ENCODE peak calls at places on chromosomes 7 and 10, in nine cellular contexts. M is OCI-LY7, H is PC-3, N is hepatocyte, T is SK-N-SH, E is GM23248, Z is MM.1S, V is neural progenitor cell, P is HCT116. K is an unnamed sample.

GRCh38 chr10:19549503-19549902 is 266.7 kb upstream of the PLXDC2 start:
- DNase-seq in T (no peak), M (no peak), Z (no peak), V (no peak), H (peak), N (no peak), E (no peak), P (no peak), K (no peak)

GRCh38 chr10:124165827-124166226 is 72.4 kb upstream of the CHST15 start:
- DNase-seq in T (no peak), V (no peak), H (no peak), Z (no peak), P (no peak), M (no peak), N (no peak), E (no peak), K (no peak)

GRCh38 chr7:29454899-29455451 is 108.7 kb upstream of the PRR15 start:
- DNase-seq in E (no peak), N (no peak), Z (no peak), T (no peak), V (no peak), P (no peak), H (peak), M (no peak), K (no peak)

GRCh38 chr10:3178070-3178469 is 5.5 kb upstream of the PITRM1 start:
- DNase-seq in T (no peak), P (no peak), Z (no peak), H (no peak), E (no peak), N (no peak), V (no peak), M (no peak), K (no peak)

GRCh38 chr7:134083766-134084487 is 43.2 kb upstream of the LRGUK start:
- DNase-seq in T (no peak), V (no peak), Z (no peak), N (peak), M (no peak), E (peak), H (peak), P (no peak), K (no peak)

GRCh38 chr10:76572021-76572420 is 1065.6 kb downstream of the KCNMA1 start:
- DNase-seq in E (no peak), V (no peak), N (no peak), M (no peak), T (no peak), P (no peak), H (no peak), Z (no peak), K (no peak)

GRCh38 chr7:151179946-151180345 is 7.1 kb downstream of the ASB10 start:
- DNase-seq in N (no peak), V (no peak), Z (no peak), P (no peak), E (no peak), M (no peak), T (peak), H (no peak), K (no peak)

GRCh38 chr7:66221442-66221841 is 16.3 kb downstream of the TPST1 start:
- DNase-seq in E (peak), V (no peak), M (no peak), P (no peak), T (no peak), H (no peak), Z (no peak), N (no peak), K (no peak)

GRCh38 chr10:13820591-13821377 is 234.0 kb downstream of the PRPF18 start:
- DNase-seq in N (no peak), V (peak), Z (no peak), M (peak), E (no peak), H (no peak), P (no peak), T (peak), K (no peak)

GRCh38 chr10:21648040-21648439 is 114.0 kb downstream of the MLLT10 start:
- DNase-seq in V (no peak), H (no peak), E (no peak), P (no peak), M (no peak), N (no peak), T (peak), Z (no peak), K (no peak)
- TF ChIP-seq EZH2phosphoT487 in V (no peak), H (no peak), E (no peak), P (no peak), M (no peak), N (no peak), T (no peak), Z (no peak), K (no peak)

GRCh38 chr7:107660381-107661080 is at the start of gene SLC26A4:
- DNase-seq in H (no peak), M (no peak), P (no peak), T (peak), N (peak), V (peak), E (peak), Z (no peak), K (peak)

GRCh38 chr7:107663196-107663595 is 2.6 kb downstream of the SLC26A4 start:
- DNase-seq in P (no peak), E (no peak), H (no peak), T (no peak), Z (no peak), N (no peak), V (no peak), M (no peak), K (peak)

GRCh38 chr7:107661865-107662379 is 1.3 kb downstream of the SLC26A4 start:
- DNase-seq in T (no peak), Z (no peak), V (peak), P (no peak), E (no peak), H (no peak), M (no peak), N (no peak), K (peak)

GRCh38 chr7:107659666-107660065 is 962 bp upstream of the SLC26A4 start:
- DNase-seq in M (no peak), T (no peak), V (no peak), P (peak), Z (no peak), E (peak), N (no peak), H (peak), K (no peak)

GRCh38 chr7:107661081-107661864 is 645 bp downstream of the SLC26A4 start:
- DNase-seq in H (peak), M (no peak), N (peak), T (peak), E (peak), V (peak), P (no peak), Z (no peak), K (peak)
- TF ChIP-seq EZH2phosphoT487 in H (no peak), M (no peak), N (no peak), T (no peak), E (no peak), V (peak), P (no peak), Z (no peak), K (no peak)

GRCh38 chr10:127433951-127434350 is 115.2 kb upstream of the NPS start:
- DNase-seq in P (no peak), H (no peak), N (no peak), Z (no peak), E (no peak), V (no peak), T (no peak), M (no peak), K (no peak)
- TF ChIP-seq EZH2phosphoT487 in P (no peak), H (no peak), N (no peak), Z (no peak), E (no peak), V (no peak), T (no peak), M (no peak), K (no peak)

DNA sequence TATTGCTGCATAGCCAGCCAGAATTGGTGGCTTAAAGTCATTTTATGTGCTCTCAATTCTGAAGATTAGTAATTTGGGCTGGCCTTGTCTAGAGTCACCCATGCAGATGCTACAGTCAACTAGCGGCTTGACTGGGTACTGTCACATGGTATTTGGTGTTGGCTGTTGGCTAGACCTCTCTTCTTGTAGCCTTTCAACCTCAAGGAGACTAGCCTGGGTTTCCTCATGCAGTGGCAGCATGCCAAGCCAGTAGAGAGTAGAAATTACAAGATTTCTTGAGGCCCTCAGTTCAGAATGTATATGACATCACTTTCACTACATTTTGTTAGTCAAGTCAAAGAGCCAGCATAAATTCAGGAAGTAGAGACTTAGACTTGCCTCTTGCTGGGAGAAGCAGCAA is 3.7 kb upstream of the ZNF800 start:
- DNase-seq in P (no peak), E (peak), N (no peak), Z (peak), V (peak), H (no peak), T (no peak), M (peak), K (peak)
- TF ChIP-seq EZH2phosphoT487 in P (no peak), E (no peak), N (no peak), Z (no peak), V (no peak), H (no peak), T (no peak), M (no peak), K (no peak)

DNA sequence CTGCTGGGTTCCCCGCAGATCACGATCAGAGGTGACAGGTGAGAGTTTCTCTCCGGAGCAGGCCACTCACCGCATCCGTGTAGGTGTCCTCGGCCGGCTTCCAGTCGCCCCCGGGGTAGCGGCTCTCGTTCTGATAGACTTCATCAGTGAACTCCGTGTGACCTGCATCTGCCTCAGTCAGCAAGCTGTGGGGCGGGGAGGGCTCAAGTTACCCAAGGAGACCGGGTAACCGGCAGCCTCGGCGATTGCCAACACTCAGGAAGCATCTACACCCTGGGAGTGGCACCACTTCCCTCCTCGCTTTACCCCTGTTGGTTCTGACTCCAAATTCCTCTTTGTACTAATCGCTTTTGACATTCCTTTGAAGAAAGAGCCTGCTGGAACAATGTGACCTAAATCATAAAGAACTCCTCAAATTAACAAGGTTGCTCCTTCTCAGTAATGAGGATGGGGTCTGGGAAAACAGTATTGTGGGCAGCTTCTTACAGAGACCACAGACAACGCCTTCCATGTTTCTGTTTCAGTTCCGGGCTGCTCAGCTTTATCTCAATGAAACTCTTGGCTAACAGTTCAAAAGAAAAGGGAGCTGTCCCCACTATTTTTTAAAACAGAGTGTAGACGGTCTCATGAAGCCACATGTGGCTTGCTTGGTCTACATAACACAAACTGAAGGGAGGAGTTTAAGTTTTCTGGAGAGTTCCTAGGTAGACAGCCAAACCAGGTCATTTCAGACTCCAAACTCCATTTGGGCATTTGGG is 118.1 kb downstream of the MYOF start:
- DNase-seq in P (no peak), Z (no peak), H (no peak), N (no peak), M (no peak), E (no peak), T (no peak), V (no peak), K (no peak)
- TF ChIP-seq EZH2phosphoT487 in P (no peak), Z (no peak), H (no peak), N (no peak), M (no peak), E (no peak), T (no peak), V (no peak), K (no peak)

GRCh38 chr10:50415292-50415691 is 164.0 kb upstream of the ASAH2 start:
- DNase-seq in M (no peak), V (no peak), P (no peak), T (no peak), Z (no peak), E (no peak), H (no peak), N (no peak), K (no peak)

GRCh38 chr10:50416181-50416824 is 165.0 kb upstream of the ASAH2 start:
- DNase-seq in T (peak), Z (no peak), M (peak), V (no peak), P (no peak), E (peak), H (no peak), N (no peak), K (no peak)

GRCh38 chr10:50417486-50417905 is 166.2 kb upstream of the ASAH2 start:
- DNase-seq in M (peak), Z (no peak), E (peak), V (no peak), P (no peak), H (no peak), N (no peak), T (peak), K (peak)

GRCh38 chr10:50417906-50418697 is 166.8 kb upstream of the ASAH2 start:
- DNase-seq in H (peak), E (peak), T (peak), N (peak), Z (no peak), V (peak), M (peak), P (peak), K (peak)

GRCh38 chr10:50416885-50417284 is 165.6 kb upstream of the ASAH2 start:
- DNase-seq in T (no peak), N (no peak), P (no peak), M (no peak), H (no peak), V (no peak), Z (no peak), E (peak), K (no peak)
- TF ChIP-seq EZH2phosphoT487 in T (no peak), N (no peak), P (no peak), M (no peak), H (no peak), V (no peak), Z (no peak), E (no peak), K (no peak)

DNA sequence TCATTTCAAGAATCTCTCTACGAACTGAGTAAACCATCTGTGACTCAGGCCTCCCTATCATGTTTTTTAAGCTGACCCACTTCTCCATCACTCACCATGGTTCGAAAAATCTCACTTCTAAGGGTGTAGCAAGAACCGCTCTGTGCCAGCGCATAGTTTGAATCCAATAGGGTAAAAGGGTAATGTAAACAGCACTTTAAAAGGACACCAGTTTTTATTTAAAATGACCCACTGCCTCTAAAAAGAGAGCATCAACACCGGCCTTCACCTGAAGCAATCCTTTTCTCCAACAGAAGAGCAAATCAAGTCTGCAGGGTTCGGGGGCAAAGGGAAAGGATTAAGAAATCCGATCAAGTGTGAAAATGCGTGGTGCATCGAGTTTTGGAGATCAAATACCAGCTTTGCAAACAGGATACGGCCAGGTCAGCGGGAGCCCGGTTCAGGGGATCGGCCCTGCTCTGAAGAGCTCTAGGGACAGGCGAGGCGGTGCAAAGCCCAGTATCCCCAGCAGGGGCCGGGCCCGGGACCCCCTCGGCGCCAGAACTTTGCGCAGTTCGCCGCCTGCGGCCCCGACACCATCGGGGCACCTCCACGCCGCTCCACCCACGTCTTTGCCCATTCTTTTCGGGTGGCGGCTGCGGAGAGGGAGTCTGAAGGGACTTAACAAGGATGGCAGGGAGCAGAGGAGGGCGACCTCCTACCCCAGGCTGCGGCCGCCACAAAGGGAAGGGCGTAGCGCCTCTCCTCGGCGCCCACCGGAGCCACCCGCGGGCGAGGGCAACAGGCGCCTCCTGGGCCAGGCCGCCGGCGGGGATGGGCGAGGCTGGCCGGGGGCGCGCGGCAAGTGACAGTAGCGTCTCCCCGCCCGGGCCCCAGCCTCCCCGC is 840 bp downstream of the NMT2 start:
- DNase-seq in M (peak), V (peak), Z (peak), H (peak), N (peak), T (peak), E (peak), P (peak), K (peak)
- TF ChIP-seq EZH2phosphoT487 in M (no peak), V (no peak), Z (no peak), H (no peak), N (no peak), T (no peak), E (no peak), P (no peak), K (no peak)

GRCh38 chr10:62915192-62915591 is 99.0 kb upstream of the EGR2 start:
- DNase-seq in T (no peak), M (no peak), H (no peak), N (no peak), P (no peak), V (no peak), E (no peak), Z (no peak), K (no peak)

GRCh38 chr10:62924344-62924748 is 108.2 kb upstream of the EGR2 start:
- DNase-seq in E (no peak), T (peak), H (no peak), Z (no peak), P (peak), V (peak), M (no peak), N (peak), K (peak)

GRCh38 chr10:62916157-62916603 is 100.0 kb upstream of the EGR2 start:
- DNase-seq in E (peak), H (peak), P (no peak), V (no peak), Z (no peak), M (no peak), N (no peak), T (no peak), K (no peak)

GRCh38 chr10:62917475-62918238 is 101.5 kb upstream of the EGR2 start:
- DNase-seq in E (no peak), H (no peak), P (no peak), M (no peak), V (no peak), N (no peak), T (no peak), Z (no peak), K (no peak)

DNA sequence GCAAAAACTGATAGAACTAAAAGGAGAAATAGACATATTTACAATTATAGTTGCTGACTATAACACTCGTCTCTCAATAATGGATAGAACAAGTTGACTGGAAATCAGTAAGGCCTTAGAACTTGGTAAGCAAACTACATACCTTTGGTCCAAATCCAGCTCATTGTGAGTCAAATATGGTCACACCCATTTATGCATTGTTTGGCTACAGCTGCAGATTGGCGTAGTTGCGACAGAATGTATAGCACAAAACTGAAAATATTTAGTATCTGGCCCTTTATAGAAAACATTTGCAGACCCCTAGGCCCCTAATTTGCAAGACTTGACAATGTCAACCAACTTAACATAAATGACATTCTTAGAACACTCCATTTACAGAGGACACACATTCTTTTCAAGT is 103.6 kb upstream of the EGR2 start:
- DNase-seq in Z (no peak), P (no peak), E (peak), H (peak), M (no peak), N (no peak), T (no peak), V (no peak), K (no peak)
- TF ChIP-seq EZH2phosphoT487 in Z (no peak), P (no peak), E (no peak), H (no peak), M (no peak), N (no peak), T (no peak), V (no peak), K (no peak)

GRCh38 chr7:42154168-42154567 is 82.8 kb downstream of the GLI3 start:
- DNase-seq in V (no peak), E (no peak), H (no peak), M (no peak), T (no peak), Z (no peak), P (no peak), N (no peak), K (no peak)

GRCh38 chr7:42156541-42156865 is 80.5 kb downstream of the GLI3 start:
- DNase-seq in T (no peak), N (no peak), H (no peak), M (no peak), P (no peak), E (no peak), V (no peak), Z (no peak), K (no peak)

GRCh38 chr7:42159150-42159549 is 77.9 kb downstream of the GLI3 start:
- DNase-seq in E (peak), H (no peak), Z (no peak), P (no peak), M (no peak), V (no peak), T (no peak), N (no peak), K (no peak)

GRCh38 chr7:42156957-42157721 is 79.9 kb downstream of the GLI3 start:
- DNase-seq in P (no peak), H (no peak), M (no peak), V (no peak), T (no peak), N (no peak), E (no peak), Z (no peak), K (no peak)

GRCh38 chr7:42155836-42156540 is 81.0 kb downstream of the GLI3 start:
- DNase-seq in E (peak), T (no peak), P (no peak), H (no peak), Z (no peak), M (no peak), V (no peak), N (no peak), K (no peak)
- TF ChIP-seq EZH2phosphoT487 in E (no peak), T (no peak), P (no peak), H (no peak), Z (no peak), M (no peak), V (no peak), N (no peak), K (no peak)

GRCh38 chr10:36592964-36593363 is 532.4 kb upstream of the ANKRD30A start:
- DNase-seq in H (no peak), T (no peak), V (no peak), Z (no peak), E (no peak), M (no peak), N (no peak), P (no peak), K (no peak)

GRCh38 chr10:36591436-36591835 is 534.0 kb upstream of the ANKRD30A start:
- DNase-seq in V (no peak), P (no peak), T (no peak), H (no peak), M (no peak), Z (no peak), N (no peak), E (no peak), K (no peak)
- TF ChIP-seq EZH2phosphoT487 in V (no peak), P (no peak), T (no peak), H (no peak), M (no peak), Z (no peak), N (no peak), E (no peak), K (no peak)